ENCODE peak calls at places on chromosomes 16 and 17, in seven cellular contexts. Y is A673; C is B cell; X is fibroblast of lung; Z is CD8-positive, alpha-beta T cell; P is CD14-positive monocyte; U is uterus. S is an unnamed sample.

GRCh38 chr17:8151641-8152111 is 528 bp downstream of the PER1 start:
- DNase-seq in Y (peak), C (no peak), X (peak), Z (no peak), P (peak), U (peak), S (peak)

GRCh38 chr17:55683554-55684315 is 38.9 kb downstream of the TMEM100 start:
- DNase-seq in Y (peak), C (no peak), X (no peak), Z (no peak), P (no peak), U (no peak), S (no peak)

GRCh38 chr17:49944451-49944850 is 24.5 kb upstream of the DLX4 start:
- DNase-seq in Y (no peak), C (no peak), X (no peak), Z (no peak), P (no peak), U (no peak), S (no peak)

GRCh38 chr17:73575470-73576235 is 68.6 kb downstream of the SDK2 start:
- DNase-seq in Y (peak), C (no peak), X (no peak), Z (no peak), P (no peak), U (no peak), S (no peak)

GRCh38 chr16:69035375-69035774 is 70.1 kb upstream of the HAS3 start:
- DNase-seq in Y (no peak), C (no peak), X (peak), Z (no peak), P (no peak), U (no peak), S (no peak)

GRCh38 chr17:29115906-29116651 is 64.1 kb downstream of the MYO18A start:
- DNase-seq in Y (peak), C (no peak), X (peak), Z (no peak), P (no peak), U (no peak), S (peak)

GRCh38 chr16:48321307-48322036 is 63.7 kb downstream of the SIAH1 start:
- DNase-seq in Y (no peak), C (no peak), X (peak), Z (no peak), P (no peak), U (no peak), S (no peak)

GRCh38 chr17:75753193-75753513 is 11.8 kb downstream of the GALK1 start:
- DNase-seq in Y (no peak), C (no peak), X (no peak), Z (no peak), P (no peak), U (no peak), S (no peak)

GRCh38 chr17:19370493-19370960 is 7.8 kb upstream of the MAPK7 start:
- DNase-seq in Y (no peak), C (peak), X (no peak), Z (no peak), P (peak), U (peak), S (no peak)

GRCh38 chr17:29590979-29591736 is 1.7 kb upstream of the GIT1 start:
- DNase-seq in Y (no peak), C (no peak), X (peak), Z (no peak), P (no peak), U (peak), S (peak)

GRCh38 chr17:10741416-10742140 is 11.8 kb upstream of the TMEM220 start:
- DNase-seq in Y (no peak), C (no peak), X (no peak), Z (no peak), P (no peak), U (no peak), S (no peak)

GRCh38 chr16:12500771-12501170 is 302.9 kb downstream of the CPPED1 start:
- DNase-seq in Y (no peak), C (no peak), X (no peak), Z (no peak), P (peak), U (no peak), S (no peak)

GRCh38 chr16:4691666-4692412 is 1.5 kb upstream of the NUDT16L1 start:
- DNase-seq in Y (no peak), C (peak), X (no peak), Z (no peak), P (peak), U (peak), S (no peak)

GRCh38 chr16:14399397-14400284 is 230.4 kb downstream of the PARN start:
- DNase-seq in Y (no peak), C (no peak), X (peak), Z (no peak), P (no peak), U (no peak), S (no peak)

GRCh38 chr17:7767425-7768021 is 50.0 kb downstream of the DNAH2 start:
- DNase-seq in Y (peak), C (no peak), X (peak), Z (no peak), P (no peak), U (no peak), S (no peak)

GRCh38 chr16:9869776-9870175 is 312.5 kb downstream of the GRIN2A start:
- DNase-seq in Y (no peak), C (no peak), X (no peak), Z (no peak), P (no peak), U (no peak), S (no peak)

GRCh38 chr16:15054357-15055140 is 1.3 kb downstream of the NTAN1 start:
- DNase-seq in Y (peak), C (no peak), X (no peak), Z (no peak), P (no peak), U (no peak), S (no peak)

GRCh38 chr16:15653227-15653626 is 3.2 kb downstream of the NDE1 start:
- DNase-seq in Y (no peak), C (no peak), X (peak), Z (no peak), P (no peak), U (no peak), S (peak)

GRCh38 chr17:75815399-75815798 is 28.8 kb downstream of the UNC13D start:
- DNase-seq in Y (no peak), C (no peak), X (no peak), Z (no peak), P (no peak), U (no peak), S (no peak)

GRCh38 chr17:40374965-40375498 is 10.5 kb upstream of the GJD3 start:
- DNase-seq in Y (no peak), C (no peak), X (no peak), Z (no peak), P (no peak), U (no peak), S (no peak)

GRCh38 chr17:73641779-73642580 is 2.3 kb downstream of the SDK2 start:
- DNase-seq in Y (peak), C (peak), X (no peak), Z (no peak), P (no peak), U (no peak), S (peak)

GRCh38 chr17:44518032-44518431 is 14.8 kb upstream of the GPATCH8 start:
- DNase-seq in Y (no peak), C (no peak), X (peak), Z (no peak), P (no peak), U (no peak), S (no peak)

GRCh38 chr16:85611455-85612190 is 1.5 kb upstream of the GSE1 start:
- DNase-seq in Y (peak), C (no peak), X (peak), Z (peak), P (no peak), U (peak), S (peak)

GRCh38 chr16:85484337-85485295 is 128.5 kb upstream of the GSE1 start:
- DNase-seq in Y (no peak), C (no peak), X (no peak), Z (no peak), P (no peak), U (no peak), S (no peak)

GRCh38 chr17:30378191-30378796 is 433 bp upstream of the CPD start:
- DNase-seq in Y (no peak), C (no peak), X (peak), Z (peak), P (no peak), U (peak), S (peak)

GRCh38 chr16:13873835-13874438 is 46.0 kb upstream of the ERCC4 start:
- DNase-seq in Y (peak), C (no peak), X (peak), Z (no peak), P (no peak), U (no peak), S (peak)

GRCh38 chr17:4908301-4908700 is 5.4 kb upstream of the CHRNE start:
- DNase-seq in Y (peak), C (no peak), X (no peak), Z (no peak), P (no peak), U (no peak), S (peak)

GRCh38 chr17:49132699-49133364 is at the start of gene B4GALNT2:
- DNase-seq in Y (no peak), C (no peak), X (peak), Z (peak), P (no peak), U (no peak), S (peak)

GRCh38 chr16:31202402-31203385 is at the start of gene PYCARD:
- DNase-seq in Y (no peak), C (peak), X (peak), Z (no peak), P (no peak), U (peak), S (peak)

GRCh38 chr16:84459941-84460405 is 44.5 kb downstream of the MEAK7 start:
- DNase-seq in Y (no peak), C (no peak), X (no peak), Z (peak), P (no peak), U (peak), S (peak)

GRCh38 chr17:32396343-32396742 is 46.4 kb downstream of the ZNF207 start:
- DNase-seq in Y (no peak), C (no peak), X (no peak), Z (no peak), P (no peak), U (no peak), S (no peak)

GRCh38 chr17:43755389-43755875 is 3.2 kb downstream of the SOST start:
- DNase-seq in Y (peak), C (no peak), X (peak), Z (no peak), P (no peak), U (no peak), S (peak)

GRCh38 chr16:3457434-3458252 is 14.2 kb downstream of the NAA60 start:
- DNase-seq in Y (peak), C (peak), X (peak), Z (peak), P (peak), U (peak), S (peak)
- TF ChIP-seq CTCF in Y (peak), C (peak), X (peak), Z (peak), P (peak), U (no peak), S (peak)

GRCh38 chr17:68600123-68600880 is 865 bp downstream of the FAM20A start:
- DNase-seq in Y (no peak), C (no peak), X (no peak), Z (no peak), P (peak), U (peak), S (peak)
- TF ChIP-seq CTCF in Y (no peak), C (no peak), X (peak), Z (no peak), P (no peak), U (peak), S (no peak)

GRCh38 chr16:5885521-5885920 is 787.9 kb upstream of the EEF2KMT start:
- DNase-seq in Y (no peak), C (no peak), X (peak), Z (no peak), P (no peak), U (no peak), S (no peak)
- TF ChIP-seq CTCF in Y (no peak), C (no peak), X (no peak), Z (no peak), P (no peak), U (no peak), S (no peak)

GRCh38 chr17:2937331-2938003 is 125.9 kb downstream of the OR1D5 start:
- DNase-seq in Y (no peak), C (no peak), X (no peak), Z (no peak), P (no peak), U (no peak), S (no peak)
- TF ChIP-seq CTCF in Y (peak), C (no peak), X (peak), Z (no peak), P (no peak), U (no peak), S (no peak)

GRCh38 chr17:16106161-16106891 is 106.7 kb downstream of the TTC19 start:
- DNase-seq in Y (peak), C (no peak), X (peak), Z (no peak), P (no peak), U (peak), S (no peak)

GRCh38 chr17:16104189-16104588 is 104.6 kb downstream of the TTC19 start:
- DNase-seq in Y (no peak), C (no peak), X (no peak), Z (no peak), P (no peak), U (no peak), S (no peak)

GRCh38 chr17:16101440-16101839 is 101.8 kb downstream of the TTC19 start:
- DNase-seq in Y (no peak), C (no peak), X (no peak), Z (no peak), P (no peak), U (no peak), S (no peak)

DNA sequence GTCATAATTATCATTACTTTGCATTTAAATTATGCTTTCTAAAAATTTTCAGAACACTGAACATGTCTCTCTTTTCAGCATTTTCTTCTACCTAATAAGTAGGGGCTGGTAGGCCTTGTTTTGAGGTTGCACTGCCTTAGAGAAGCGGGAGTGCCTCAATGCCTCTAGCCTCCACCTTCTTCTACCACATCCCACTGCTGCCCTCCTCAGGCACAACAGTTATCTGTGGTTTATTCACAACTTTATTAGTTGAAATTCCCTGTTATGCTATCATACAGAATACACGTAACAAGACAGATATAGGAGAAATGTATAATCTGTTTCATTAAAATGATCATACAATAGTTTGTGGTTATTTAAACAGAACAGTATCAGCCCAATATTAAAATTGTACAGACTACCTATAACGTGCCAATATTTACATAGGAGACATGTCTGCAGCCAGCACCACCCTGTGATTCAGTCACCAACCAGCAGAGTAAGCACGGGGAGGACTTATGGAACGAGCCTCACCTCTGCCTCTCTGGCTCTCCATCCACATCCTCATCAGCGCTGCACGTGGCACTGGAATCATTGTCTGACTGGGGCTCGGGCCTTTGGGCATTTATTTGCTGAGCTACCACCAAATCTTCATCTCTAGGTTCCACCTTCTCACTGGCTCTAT is 101.2 kb downstream of the TTC19 start:
- DNase-seq in Y (no peak), C (no peak), X (peak), Z (no peak), P (no peak), U (no peak), S (no peak)
- TF ChIP-seq CTCF in Y (no peak), C (no peak), X (no peak), Z (no peak), P (no peak), U (no peak), S (no peak)